ENCODE peak calls at places on chromosome 17, in four cellular contexts. P is GM12878, I is HepG2, U is K562. C is an unnamed sample.

GRCh38 chr17:80803451-80804428 is 187.9 kb upstream of the CHMP6 start:
- DNase-seq in I (no peak), U (no peak), P (no peak), C (no peak)

GRCh38 chr17:60249517-60249826 is 99.7 kb downstream of the CA4 start:
- DNase-seq in I (no peak), P (no peak), U (no peak), C (no peak)

GRCh38 chr17:80925668-80926067 is 66.0 kb upstream of the CHMP6 start:
- DNase-seq in U (no peak), I (no peak), P (no peak), C (no peak)

GRCh38 chr17:935485-935884 is 44.1 kb downstream of the NXN start:
- DNase-seq in I (peak; percentile 80), P (no peak), U (no peak), C (no peak)

GRCh38 chr17:56977673-56978395 is at the start of gene SCPEP1:
- DNase-seq in U (peak; percentile 97), I (peak; percentile 79), P (no peak), C (peak; percentile 100)

GRCh38 chr17:72982680-72983079 is 109.8 kb downstream of the SLC39A11 start:
- DNase-seq in U (no peak), I (peak; percentile 39), P (no peak), C (no peak)

GRCh38 chr17:13253746-13254410 is 236.1 kb upstream of the ELAC2 start:
- DNase-seq in I (no peak), U (no peak), P (no peak), C (no peak)

GRCh38 chr17:261640-262039 is 80.2 kb upstream of the DOC2B start:
- DNase-seq in U (no peak), I (no peak), P (no peak), C (no peak)

GRCh38 chr17:68291836-68292688 is 767 bp downstream of the ARSG start:
- DNase-seq in I (peak; percentile 77), U (peak; percentile 74), P (peak; percentile 70), C (peak; percentile 86)

GRCh38 chr17:72702998-72703397 is 389.5 kb downstream of the SLC39A11 start:
- DNase-seq in I (no peak), U (no peak), P (no peak), C (no peak)

GRCh38 chr17:5541610-5542202 is 42.6 kb downstream of the NLRP1 start:
- DNase-seq in I (no peak), U (no peak), P (no peak), C (no peak)

GRCh38 chr17:45267436-45268055 is 5.7 kb upstream of the SPATA32 start:
- DNase-seq in P (no peak), U (no peak), I (no peak), C (no peak)

GRCh38 chr17:59623151-59623550 is 3.5 kb downstream of the CLTC start:
- DNase-seq in U (no peak), I (no peak), P (no peak), C (no peak)

GRCh38 chr17:32496348-32497078 is 9.7 kb downstream of the CDK5R1 start:
- DNase-seq in U (no peak), P (no peak), I (no peak), C (no peak)

GRCh38 chr17:67435122-67435521 is 58.0 kb downstream of the PITPNC1 start:
- DNase-seq in I (peak; percentile 10), P (no peak), U (no peak), C (no peak)

GRCh38 chr17:35778641-35779196 is 16.7 kb downstream of the MMP28 start:
- DNase-seq in I (no peak), P (no peak), U (no peak), C (no peak)

GRCh38 chr17:39270923-39271322 is 45.2 kb upstream of the STAC2 start:
- DNase-seq in P (no peak), U (no peak), I (no peak), C (no peak)

GRCh38 chr17:28001149-28001548 is 41.3 kb upstream of the NLK start:
- DNase-seq in I (no peak), U (no peak), P (no peak), C (no peak)

GRCh38 chr17:43814714-43815113 is 18.2 kb downstream of the MPP3 start:
- DNase-seq in I (no peak), U (no peak), P (no peak), C (no peak)

GRCh38 chr17:7838291-7839075 is 4.5 kb downstream of the KDM6B start:
- DNase-seq in I (peak; percentile 41), U (peak; percentile 27), P (no peak), C (peak; percentile 71)

GRCh38 chr17:76726231-76726765 is at the start of gene JMJD6:
- DNase-seq in U (peak; percentile 87), I (peak; percentile 93), P (peak; percentile 86), C (peak; percentile 99)

GRCh38 chr17:63609820-63610573 is 9.3 kb downstream of the TACO1 start:
- DNase-seq in I (no peak), U (no peak), P (no peak), C (no peak)

GRCh38 chr17:82317394-82318168 is at the start of gene CD7:
- DNase-seq in U (no peak), I (peak; percentile 64), P (no peak), C (no peak)

GRCh38 chr17:19713462-19713861 is 2.9 kb downstream of the SLC47A2 start:
- DNase-seq in P (no peak), I (no peak), U (no peak), C (peak; percentile 52)

GRCh38 chr17:6671431-6671830 is 19.9 kb downstream of the C17orf100 start:
- DNase-seq in U (no peak), I (no peak), P (no peak), C (no peak)

GRCh38 chr17:77451271-77451893 is 310.6 kb downstream of the SEC14L1 start:
- DNase-seq in U (peak; percentile 83), P (no peak), I (peak; percentile 96), C (peak; percentile 93)

GRCh38 chr17:78723957-78724356 is 58.1 kb downstream of the CYTH1 start:
- DNase-seq in I (no peak), P (no peak), U (no peak), C (no peak)

GRCh38 chr17:35352284-35352683 is 21.1 kb downstream of the SLFN11 start:
- DNase-seq in P (no peak), I (no peak), U (no peak), C (no peak)

GRCh38 chr17:64377769-64378282 is 12.8 kb downstream of the PECAM1 start:
- DNase-seq in P (no peak), U (no peak), I (peak; percentile 73), C (no peak)

GRCh38 chr17:5706835-5707234 is 122.5 kb upstream of the NLRP1 start:
- DNase-seq in P (peak; percentile 8), I (peak; percentile 35), U (peak; percentile 51), C (peak; percentile 56)

GRCh38 chr17:8185580-8186445 is 4.2 kb downstream of the BORCS6 start:
- DNase-seq in P (no peak), I (peak; percentile 65), U (peak; percentile 33), C (peak; percentile 81)

GRCh38 chr17:63390090-63390489 is 56.0 kb downstream of the CYB561 start:
- DNase-seq in P (no peak), I (no peak), U (no peak), C (no peak)

DNA sequence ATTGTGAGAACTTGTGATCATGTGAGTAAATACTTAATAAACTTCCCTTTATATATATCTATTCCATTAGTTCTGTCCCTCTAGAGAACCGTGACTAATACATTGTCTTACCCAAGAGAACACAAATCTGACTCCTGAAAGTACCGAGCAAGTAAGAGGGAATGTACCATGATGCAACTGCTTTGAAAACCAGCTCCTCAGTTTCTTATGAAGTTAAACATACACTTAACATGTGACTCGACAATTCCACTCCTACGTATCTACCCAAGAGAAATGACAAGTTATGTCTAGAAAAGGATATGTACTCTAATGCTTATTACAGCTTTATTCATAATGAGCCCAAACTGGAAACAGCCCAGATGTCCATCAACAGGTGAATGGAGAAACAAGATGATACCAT is 8.8 kb upstream of the GJD3 start:
- DNase-seq in I (no peak), P (no peak), U (no peak), C (no peak)
- TF ChIP-seq ZBTB33 in I (no peak), P (no peak), U (no peak), C (no peak)

GRCh38 chr17:50663812-50664374 is 29.2 kb downstream of the ABCC3 start:
- DNase-seq in P (no peak), I (peak; percentile 61), U (no peak), C (no peak)
- H3K9ac ChIP-seq in P (no peak overlapping the region), I (peak overlapping the region; percentile 24), U (peak overlapping the region; percentile 0), C (no peak overlapping the region)

GRCh38 chr17:15404116-15404730 is 62.8 kb upstream of the TEKT3 start:
- DNase-seq in I (no peak), U (no peak), P (no peak), C (no peak)
- TF ChIP-seq GABPA in I (no peak), U (no peak), P (no peak), C (no peak)

GRCh38 chr17:71163121-71163812 is 957.6 kb upstream of the SOX9 start:
- DNase-seq in I (no peak), U (no peak), P (no peak), C (no peak)
- TF ChIP-seq ZBTB33 in I (no peak), U (no peak), P (no peak), C (no peak)

GRCh38 chr17:2053380-2054261 is 1.3 kb upstream of the HIC1 start:
- DNase-seq in I (peak; percentile 49), P (no peak), U (peak; percentile 38), C (peak; percentile 68)
- H3K9ac ChIP-seq in I (peak overlapping the region; percentile 13), P (peak overlapping the region; percentile 53), U (peak overlapping the region; percentile 81), C (no peak overlapping the region)

DNA sequence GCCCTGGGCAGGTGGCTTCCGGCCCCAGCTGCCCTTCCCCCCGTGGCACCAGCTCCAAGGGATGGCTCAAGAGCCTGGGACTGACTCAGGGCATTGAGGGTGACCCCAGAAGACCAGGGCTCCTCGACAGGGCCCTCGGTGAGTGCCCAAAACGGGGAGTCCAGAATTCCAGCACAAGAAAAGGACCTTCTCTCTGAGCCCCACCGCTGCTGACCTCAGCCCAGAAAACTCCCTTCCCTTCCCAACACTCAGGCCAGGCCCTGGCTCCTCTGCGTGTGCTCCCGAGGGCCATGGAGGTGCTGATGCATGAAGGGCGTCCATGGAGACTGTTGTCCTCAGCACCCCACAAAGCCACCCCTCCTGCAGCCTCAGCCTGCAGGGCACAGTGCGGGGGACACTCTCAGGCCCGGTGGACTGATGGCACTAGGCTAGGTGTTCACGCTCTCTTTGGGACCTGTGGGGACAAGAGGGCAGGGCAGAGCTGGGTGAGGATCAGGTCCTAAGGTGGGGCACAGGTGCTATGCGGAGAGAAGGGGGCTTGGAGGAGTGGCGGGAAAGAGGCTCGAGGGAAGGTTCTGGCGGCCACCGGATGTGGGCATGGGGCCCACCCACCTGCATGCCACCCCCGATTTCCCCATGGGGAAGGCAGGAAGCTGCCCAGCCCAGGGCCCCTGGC is 4.3 kb upstream of the TSPOAP1 start:
- DNase-seq in I (no peak), P (no peak), U (no peak), C (peak; percentile 28)
- TF ChIP-seq GABPA in I (no peak), P (no peak), U (no peak), C (no peak)

DNA sequence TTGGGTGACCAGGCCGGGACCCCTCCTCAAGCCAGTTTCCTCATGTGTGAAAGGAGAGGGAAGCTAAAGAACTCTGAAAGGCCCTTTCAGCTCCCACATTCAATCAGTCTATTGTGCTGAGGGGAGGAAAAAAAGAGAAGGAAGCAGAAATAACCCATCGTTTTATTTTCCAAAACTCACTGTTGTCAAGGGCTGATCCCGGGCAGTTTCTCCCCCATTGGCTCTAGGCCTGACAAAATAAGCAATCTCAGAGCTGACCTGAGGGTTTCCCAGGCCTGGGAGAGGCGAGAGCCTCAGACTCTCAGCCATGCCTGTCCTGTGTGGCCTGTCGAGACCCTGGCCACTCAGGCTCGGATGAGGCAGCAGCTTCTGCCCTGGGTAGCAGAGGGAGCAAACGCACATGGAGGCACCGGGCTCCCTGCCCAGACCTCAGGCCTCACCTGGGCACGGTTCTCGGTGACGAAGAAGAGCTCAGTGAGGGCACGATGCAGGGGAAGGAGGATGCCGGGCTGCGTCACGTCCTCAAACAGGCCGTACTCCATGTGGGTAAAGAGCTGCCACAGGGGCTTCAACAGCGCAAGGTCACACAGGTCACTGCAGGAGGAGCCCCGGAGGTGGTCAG is 45.0 kb upstream of the ATP2A3 start:
- DNase-seq in P (no peak), I (no peak), U (no peak), C (no peak)
- TF ChIP-seq ZBTB33 in P (no peak), I (no peak), U (no peak), C (no peak)